ENCODE peak calls at places on chromosomes 16 and 17, in five cellular contexts. One of them, this sample, is unnamed.
A peak's percentile ranks its signal among the peaks of the same experiment; 100 is the strongest.

GRCh38 chr17:48560452-48560817 is 15.5 kb upstream of the HOXB2 start:
- DNase-seq in A549: no peak
- DNase-seq in HCT116: no peak
- DNase-seq in Panc1: no peak
- DNase-seq in GM12878: no peak
- DNase-seq in this sample: no peak

GRCh38 chr17:62653831-62654829 is 26.7 kb downstream of the MRC2 start:
- DNase-seq in A549: no peak
- DNase-seq in HCT116: no peak
- DNase-seq in Panc1: no peak
- DNase-seq in GM12878: no peak
- DNase-seq in this sample: peak; percentile 70

GRCh38 chr17:70582777-70583176 is 413.4 kb downstream of the KCNJ2 start:
- DNase-seq in A549: no peak
- DNase-seq in HCT116: no peak
- DNase-seq in Panc1: no peak
- DNase-seq in GM12878: no peak
- DNase-seq in this sample: no peak

GRCh38 chr16:90043526-90043925 is 24.3 kb upstream of the DBNDD1 start:
- DNase-seq in A549: no peak
- DNase-seq in HCT116: no peak
- DNase-seq in Panc1: no peak
- DNase-seq in GM12878: no peak
- DNase-seq in this sample: no peak

GRCh38 chr16:66478733-66479511 is 51.8 kb downstream of the BEAN1 start:
- DNase-seq in A549: peak; percentile 81
- DNase-seq in HCT116: peak; percentile 54
- DNase-seq in Panc1: peak; percentile 39
- DNase-seq in GM12878: peak; percentile 16
- DNase-seq in this sample: peak; percentile 84

GRCh38 chr17:46978489-46979022 is 497 bp downstream of the RPRML start:
- DNase-seq in A549: peak; percentile 36
- DNase-seq in HCT116: no peak
- DNase-seq in Panc1: no peak
- DNase-seq in GM12878: no peak
- DNase-seq in this sample: no peak

GRCh38 chr17:61770043-61770442 is 93.3 kb downstream of the BRIP1 start:
- DNase-seq in A549: no peak
- DNase-seq in HCT116: no peak
- DNase-seq in Panc1: no peak
- DNase-seq in GM12878: no peak
- DNase-seq in this sample: no peak

GRCh38 chr16:79797486-79797885 is 196.9 kb upstream of the MAF start:
- DNase-seq in A549: no peak
- DNase-seq in HCT116: no peak
- DNase-seq in Panc1: no peak
- DNase-seq in GM12878: no peak
- DNase-seq in this sample: no peak

GRCh38 chr16:56246051-56246817 is 54.9 kb downstream of the GNAO1 start:
- DNase-seq in A549: peak; percentile 54
- DNase-seq in HCT116: no peak
- DNase-seq in Panc1: peak; percentile 32
- DNase-seq in GM12878: no peak
- DNase-seq in this sample: no peak

GRCh38 chr16:67847064-67847861 is at the start of gene CENPT:
- DNase-seq in A549: peak; percentile 66
- DNase-seq in HCT116: no peak
- DNase-seq in Panc1: no peak
- DNase-seq in GM12878: no peak
- DNase-seq in this sample: peak; percentile 9

GRCh38 chr17:74566132-74566753 is 1.1 kb downstream of the CD300H start:
- DNase-seq in A549: peak; percentile 66
- DNase-seq in HCT116: peak; percentile 57
- DNase-seq in Panc1: peak; percentile 27
- DNase-seq in GM12878: no peak
- DNase-seq in this sample: peak; percentile 42

GRCh38 chr16:84434800-84435199 is 66.5 kb downstream of the ATP2C2 start:
- DNase-seq in A549: no peak
- DNase-seq in HCT116: no peak
- DNase-seq in Panc1: no peak
- DNase-seq in GM12878: no peak
- DNase-seq in this sample: no peak

GRCh38 chr17:8799001-8799850 is at the start of gene MFSD6L:
- DNase-seq in A549: no peak
- DNase-seq in HCT116: no peak
- DNase-seq in Panc1: no peak
- DNase-seq in GM12878: no peak
- DNase-seq in this sample: no peak

GRCh38 chr16:56356276-56357241 is 68.8 kb downstream of the AMFR start:
- DNase-seq in A549: peak; percentile 85
- DNase-seq in HCT116: peak; percentile 72
- DNase-seq in Panc1: peak; percentile 63
- DNase-seq in GM12878: peak; percentile 46
- DNase-seq in this sample: peak; percentile 8

DNA sequence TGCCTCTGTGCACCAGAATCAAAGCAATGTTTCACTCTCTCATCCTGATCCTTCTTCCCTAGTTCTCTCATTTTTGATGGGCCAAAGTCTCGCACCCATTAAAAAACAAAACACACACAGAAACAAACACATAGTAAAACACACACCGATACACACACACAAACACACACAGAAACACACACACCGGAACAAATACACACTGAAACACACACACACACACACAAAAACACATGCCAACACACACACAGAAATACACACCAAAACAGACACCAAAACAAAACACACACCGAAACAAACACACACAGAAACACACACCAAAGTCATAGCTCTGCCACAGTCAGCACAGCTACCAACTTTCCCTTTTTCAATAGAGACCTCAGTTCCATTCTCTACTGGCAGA is 8.6 kb downstream of the HSPB9 start:
- DNase-seq in A549: no peak
- DNase-seq in HCT116: no peak
- DNase-seq in Panc1: no peak
- DNase-seq in GM12878: no peak
- DNase-seq in this sample: no peak
- TF ChIP-seq REST in A549: no peak
- TF ChIP-seq REST in HCT116: no peak
- TF ChIP-seq REST in Panc1: no peak
- TF ChIP-seq REST in GM12878: no peak
- TF ChIP-seq REST in this sample: no peak

GRCh38 chr16:669666-670065 is 1.7 kb downstream of the RHOT2 start:
- DNase-seq in A549: no peak
- DNase-seq in HCT116: no peak
- DNase-seq in Panc1: no peak
- DNase-seq in GM12878: no peak
- DNase-seq in this sample: no peak
- H3K4me3 ChIP-seq in A549: no peak overlapping the region
- H3K4me3 ChIP-seq in HCT116: peak overlapping the region; percentile 66
- H3K4me3 ChIP-seq in Panc1: no peak overlapping the region
- H3K4me3 ChIP-seq in GM12878: no peak overlapping the region
- H3K4me3 ChIP-seq in this sample: no peak overlapping the region

GRCh38 chr16:11742041-11742535 is 569 bp downstream of the TXNDC11 start:
- DNase-seq in A549: peak; percentile 39
- DNase-seq in HCT116: no peak
- DNase-seq in Panc1: no peak
- DNase-seq in GM12878: no peak
- DNase-seq in this sample: peak; percentile 33
- TF ChIP-seq REST in A549: peak; percentile 16
- TF ChIP-seq REST in HCT116: no peak
- TF ChIP-seq REST in Panc1: no peak
- TF ChIP-seq REST in GM12878: no peak
- TF ChIP-seq REST in this sample: no peak

DNA sequence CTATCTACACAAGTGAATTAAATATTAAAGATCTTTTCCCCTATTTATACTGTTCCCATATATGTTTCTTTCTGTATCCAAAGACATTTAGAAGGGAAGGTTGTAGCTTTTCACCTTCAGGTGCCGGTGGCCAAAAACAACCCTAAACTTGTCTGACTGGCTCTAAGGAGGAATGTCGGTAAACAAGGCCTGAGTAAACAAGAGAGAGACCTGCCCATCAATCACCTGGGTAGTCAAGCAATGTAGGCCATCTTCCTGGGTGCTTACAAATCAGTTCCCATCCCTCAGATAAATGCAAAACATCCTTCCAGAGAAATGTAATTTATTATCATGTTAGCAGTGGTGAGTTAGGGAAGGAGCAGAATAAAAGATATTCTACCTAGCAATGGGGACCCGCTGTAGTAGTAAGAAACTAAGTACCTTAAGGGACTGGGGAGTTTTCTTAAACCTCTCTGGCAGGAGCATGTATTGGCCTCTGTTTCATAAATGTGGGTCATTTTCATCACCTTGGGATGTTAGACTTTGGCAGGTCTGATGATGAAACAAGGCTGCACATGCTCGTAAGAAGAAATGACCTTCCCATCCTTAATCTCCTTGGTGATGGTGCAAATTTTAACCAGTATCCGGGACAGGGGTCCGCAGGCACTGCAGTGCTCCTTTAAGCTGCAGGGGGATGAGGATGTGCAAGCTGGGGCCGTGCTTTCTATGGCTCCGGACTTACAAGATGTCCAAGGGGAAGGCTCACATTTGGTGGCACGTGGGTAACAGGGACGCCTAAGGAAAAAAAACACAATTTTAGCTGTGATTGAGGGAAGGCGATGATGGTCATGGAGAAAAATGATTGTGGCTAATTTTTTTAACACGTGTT is 8.4 kb downstream of the KRT39 start:
- DNase-seq in A549: no peak
- DNase-seq in HCT116: no peak
- DNase-seq in Panc1: no peak
- DNase-seq in GM12878: no peak
- DNase-seq in this sample: no peak
- H3K4me3 ChIP-seq in A549: no peak overlapping the region
- H3K4me3 ChIP-seq in HCT116: no peak overlapping the region
- H3K4me3 ChIP-seq in Panc1: no peak overlapping the region
- H3K4me3 ChIP-seq in GM12878: no peak overlapping the region
- H3K4me3 ChIP-seq in this sample: no peak overlapping the region

GRCh38 chr17:29562615-29563014 is 4.2 kb downstream of the ABHD15 start:
- DNase-seq in A549: no peak
- DNase-seq in HCT116: no peak
- DNase-seq in Panc1: no peak
- DNase-seq in GM12878: no peak
- DNase-seq in this sample: no peak

GRCh38 chr17:29559640-29560039 is 7.2 kb downstream of the ABHD15 start:
- DNase-seq in A549: no peak
- DNase-seq in HCT116: no peak
- DNase-seq in Panc1: no peak
- DNase-seq in GM12878: no peak
- DNase-seq in this sample: no peak

GRCh38 chr17:29563816-29564215 is 3.0 kb downstream of the ABHD15 start:
- DNase-seq in A549: no peak
- DNase-seq in HCT116: no peak
- DNase-seq in Panc1: no peak
- DNase-seq in GM12878: no peak
- DNase-seq in this sample: no peak

GRCh38 chr17:29560306-29560705 is 6.5 kb downstream of the ABHD15 start:
- DNase-seq in A549: no peak
- DNase-seq in HCT116: no peak
- DNase-seq in Panc1: no peak
- DNase-seq in GM12878: no peak
- DNase-seq in this sample: peak; percentile 18

GRCh38 chr17:29561541-29562517 is 5.0 kb downstream of the ABHD15 start:
- DNase-seq in A549: no peak
- DNase-seq in HCT116: no peak
- DNase-seq in Panc1: no peak
- DNase-seq in GM12878: no peak
- DNase-seq in this sample: peak; percentile 26
- TF ChIP-seq REST in A549: no peak
- TF ChIP-seq REST in HCT116: no peak
- TF ChIP-seq REST in Panc1: no peak
- TF ChIP-seq REST in GM12878: no peak
- TF ChIP-seq REST in this sample: no peak

DNA sequence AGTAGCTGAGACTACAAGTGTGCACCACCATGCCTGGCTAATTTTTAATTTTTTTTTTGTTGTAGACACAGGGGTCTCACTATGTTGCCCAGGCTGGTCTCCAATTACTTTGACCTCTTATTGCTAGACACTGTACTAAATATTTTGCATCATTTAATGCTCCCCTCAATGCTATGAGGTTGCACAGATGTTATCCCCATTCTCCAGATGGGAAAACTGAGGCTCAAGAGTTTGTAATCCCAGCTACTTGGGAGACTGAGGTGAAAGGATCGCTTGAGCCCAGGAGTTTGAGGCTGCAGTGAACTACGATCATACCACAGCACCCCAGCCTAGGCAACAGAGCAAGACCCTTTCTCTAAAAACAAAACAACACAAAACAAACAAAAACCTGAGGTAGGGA is 443.3 kb upstream of the C16orf82 start:
- DNase-seq in A549: no peak
- DNase-seq in HCT116: no peak
- DNase-seq in Panc1: no peak
- DNase-seq in GM12878: no peak
- DNase-seq in this sample: no peak
- H3K4me3 ChIP-seq in A549: no peak overlapping the region
- H3K4me3 ChIP-seq in HCT116: no peak overlapping the region
- H3K4me3 ChIP-seq in Panc1: no peak overlapping the region
- H3K4me3 ChIP-seq in GM12878: no peak overlapping the region
- H3K4me3 ChIP-seq in this sample: no peak overlapping the region

This sample was measured in HL-60.